ENCODE peak calls at places on chromosome 3, in four cellular contexts. V, G, H and T are unnamed samples.

GRCh38 chr3:174784206-174784934 is 74.8 kb upstream of the NAALADL2 start:
- DNase-seq in V (no peak), G (no peak), H (no peak), T (peak)

GRCh38 chr3:160808838-160809237 is 52.8 kb downstream of the PPM1L start:
- DNase-seq in V (no peak), G (no peak), H (no peak), T (no peak)

GRCh38 chr3:42052132-42052866 is 38.9 kb upstream of the TRAK1 start:
- DNase-seq in V (no peak), G (no peak), H (no peak), T (peak)

GRCh38 chr3:128584412-128585020 is 66.1 kb downstream of the RPN1 start:
- DNase-seq in V (peak), G (peak), H (peak), T (peak)

GRCh38 chr3:134754768-134755559 is 40.1 kb upstream of the EPHB1 start:
- DNase-seq in V (peak), G (peak), H (peak), T (peak)

GRCh38 chr3:169771651-169772529 is 1.3 kb upstream of the MYNN start:
- DNase-seq in V (peak), G (peak), H (peak), T (peak)

GRCh38 chr3:134315286-134316106 is 58.8 kb downstream of the AMOTL2 start:
- DNase-seq in V (no peak), G (no peak), H (no peak), T (peak)

GRCh38 chr3:144114767-144115166 is 143.1 kb downstream of the DIPK2A start:
- DNase-seq in V (no peak), G (no peak), H (no peak), T (peak)

GRCh38 chr3:160660899-160661298 is 16.1 kb upstream of the ARL14 start:
- DNase-seq in V (no peak), G (no peak), H (no peak), T (no peak)

GRCh38 chr3:18422972-18423371 is 2.2 kb downstream of the SATB1 start:
- DNase-seq in V (no peak), G (no peak), H (no peak), T (no peak)

GRCh38 chr3:17539436-17539835 is 203.0 kb downstream of the TBC1D5 start:
- DNase-seq in V (no peak), G (no peak), H (no peak), T (no peak)

GRCh38 chr3:195892355-195893120 is 15.8 kb downstream of the TNK2 start:
- DNase-seq in V (peak), G (no peak), H (peak), T (peak)

GRCh38 chr3:38031022-38031994 is 1.9 kb upstream of the PLCD1 start:
- DNase-seq in V (no peak), G (peak), H (no peak), T (no peak)

DNA sequence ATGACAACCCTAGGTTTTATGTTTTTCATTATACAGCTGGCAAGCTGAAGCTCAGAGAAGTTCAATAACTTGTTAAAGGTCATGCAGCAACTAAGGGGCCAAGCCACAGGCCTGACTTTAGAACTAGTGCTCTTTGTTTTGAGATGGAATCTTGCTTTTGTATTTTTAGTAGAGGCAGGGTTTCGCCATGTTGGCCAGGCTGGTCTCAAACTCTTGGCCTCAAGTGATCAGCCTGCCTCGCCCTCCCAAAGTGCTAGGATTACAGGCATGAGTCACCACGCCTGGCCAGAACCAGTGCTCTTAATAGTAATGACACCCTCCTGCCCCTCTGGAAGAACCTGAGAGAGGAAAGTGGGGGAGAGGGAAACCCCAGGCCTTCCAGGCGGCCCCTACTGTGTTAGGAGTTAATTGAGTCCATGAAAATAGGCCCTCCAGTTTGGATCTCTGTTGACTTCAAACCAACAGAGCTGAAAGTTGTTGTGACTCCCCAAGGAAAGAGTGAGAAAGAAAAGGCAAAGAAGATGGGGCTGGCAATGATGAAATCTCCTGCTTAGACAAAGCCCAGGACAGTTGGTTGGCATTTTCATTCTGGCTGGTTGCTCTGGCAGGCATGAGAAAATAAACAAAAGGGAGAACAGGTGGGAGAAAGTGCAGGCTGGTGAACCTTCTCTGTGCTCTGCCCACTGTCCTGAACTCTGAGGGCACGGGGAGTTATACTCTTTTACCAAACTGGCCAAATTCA is 3.6 kb upstream of the PRRT3 start:
- DNase-seq in V (no peak), G (no peak), H (no peak), T (no peak)
- TF ChIP-seq MAZ in V (no peak), G (no peak), H (no peak), T (no peak)

GRCh38 chr3:69787436-69788168 is 48.3 kb downstream of the MITF start:
- DNase-seq in V (no peak), G (no peak), H (no peak), T (peak)
- TF ChIP-seq MAZ in V (no peak), G (no peak), H (no peak), T (no peak)

DNA sequence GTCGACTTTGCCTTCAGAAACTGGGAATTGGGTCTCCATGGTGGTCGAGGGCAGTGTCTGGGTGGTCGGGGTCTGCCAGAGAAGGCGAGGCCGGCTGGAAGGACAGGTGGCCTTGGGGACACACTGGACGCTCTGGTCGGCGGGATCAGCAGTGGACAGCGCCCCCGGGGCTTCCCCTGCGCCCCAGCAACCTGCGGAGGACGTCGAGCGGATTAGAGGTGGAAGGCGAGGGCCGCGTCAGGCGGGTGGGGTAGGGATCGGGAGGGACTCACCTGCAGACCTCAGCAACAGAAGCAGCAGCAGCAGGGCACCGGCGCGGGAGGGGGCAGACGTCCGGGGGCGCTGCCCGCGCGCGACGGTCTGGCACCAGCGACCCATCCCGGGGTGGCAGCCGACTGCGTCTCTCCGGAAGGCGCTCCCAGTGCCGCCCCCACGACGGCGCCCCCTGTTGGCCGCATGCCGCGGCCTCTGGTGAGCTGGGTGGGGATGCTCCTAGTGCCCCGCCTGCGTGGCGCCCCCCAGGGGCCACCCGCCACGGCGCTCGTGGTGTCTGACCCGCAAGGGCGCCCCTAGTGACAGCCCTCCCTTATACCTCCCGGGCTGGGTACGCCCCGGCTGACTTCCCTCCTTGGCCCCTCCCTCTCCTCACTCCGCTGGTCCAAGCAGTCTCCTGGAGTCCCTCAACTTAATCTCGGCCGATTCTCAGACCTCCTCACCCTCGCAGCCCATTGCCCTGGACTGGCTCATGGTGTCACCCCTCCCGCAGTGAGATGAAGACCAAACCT is at the start of gene PRSS50:
- DNase-seq in V (no peak), G (no peak), H (peak), T (no peak)
- TF ChIP-seq MAZ in V (no peak), G (no peak), H (peak), T (no peak)

GRCh38 chr3:44069276-44069675 is 172.4 kb upstream of the TOPAZ1 start:
- DNase-seq in V (no peak), G (no peak), H (no peak), T (no peak)
- TF ChIP-seq MAZ in V (no peak), G (no peak), H (no peak), T (no peak)

GRCh38 chr3:55826731-55827496 is 339.8 kb upstream of the WNT5A start:
- DNase-seq in V (no peak), G (no peak), H (no peak), T (peak)

GRCh38 chr3:55823829-55824228 is 336.7 kb upstream of the WNT5A start:
- DNase-seq in V (no peak), G (no peak), H (no peak), T (no peak)

GRCh38 chr3:55826097-55826496 is 339.0 kb upstream of the WNT5A start:
- DNase-seq in V (no peak), G (no peak), H (no peak), T (no peak)

GRCh38 chr3:55824406-55824805 is 337.3 kb upstream of the WNT5A start:
- DNase-seq in V (no peak), G (no peak), H (no peak), T (no peak)

DNA sequence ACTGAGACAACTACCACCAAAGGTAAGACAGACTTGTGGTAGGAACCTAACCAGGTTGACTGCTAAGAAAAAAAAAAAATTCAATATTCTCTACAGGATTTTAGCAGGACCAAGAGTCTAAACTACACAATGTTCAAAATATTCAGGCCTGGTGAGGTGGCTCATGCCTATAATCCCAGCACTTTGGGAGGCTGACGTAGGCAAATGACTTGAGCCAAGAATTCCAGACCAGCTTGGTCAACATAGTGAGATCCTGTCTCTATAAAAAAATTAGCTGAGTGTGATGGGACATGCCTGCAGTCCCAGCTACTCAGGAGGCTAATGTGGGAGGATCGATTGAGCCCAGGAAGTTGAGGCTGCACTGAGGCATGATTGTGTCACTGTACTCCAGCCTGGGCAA is 341.6 kb upstream of the WNT5A start:
- DNase-seq in V (no peak), G (no peak), H (no peak), T (peak)
- TF ChIP-seq MAZ in V (no peak), G (no peak), H (no peak), T (no peak)

GRCh38 chr3:168628549-168628948 is 532.8 kb upstream of the GOLIM4 start:
- DNase-seq in V (no peak), G (no peak), H (no peak), T (no peak)
- TF ChIP-seq MAZ in V (no peak), G (no peak), H (no peak), T (no peak)